ENCODE peak calls at places on chromosomes 6 and 20, in nine cellular contexts. I, U, N, C, Z, F, L, J and T are unnamed samples.

GRCh38 chr6:157233686-157234085 is 89.6 kb downstream of the TMEM242 start:
- DNase-seq in I (no peak), U (no peak), N (no peak), C (no peak), Z (no peak), F (no peak), L (no peak), J (no peak), T (no peak)

GRCh38 chr6:113732384-113732966 is 124.7 kb upstream of the MARCKS start:
- DNase-seq in I (peak), U (peak), N (peak), C (peak), Z (no peak), F (no peak), L (no peak), J (no peak), T (no peak)

GRCh38 chr6:43304361-43304760 is 4.3 kb downstream of the CRIP3 start:
- DNase-seq in I (no peak), U (no peak), N (no peak), C (no peak), Z (no peak), F (no peak), L (no peak), J (no peak), T (no peak)

GRCh38 chr6:15287670-15288069 is 41.8 kb downstream of the JARID2 start:
- DNase-seq in I (no peak), U (no peak), N (no peak), C (no peak), Z (no peak), F (no peak), L (no peak), J (no peak), T (no peak)

GRCh38 chr6:152096863-152097496 is 289.5 kb downstream of the ESR1 start:
- DNase-seq in I (peak), U (peak), N (peak), C (peak), Z (no peak), F (no peak), L (no peak), J (peak), T (no peak)

GRCh38 chr6:43471399-43471798 is 6.0 kb upstream of the TJAP1 start:
- DNase-seq in I (no peak), U (no peak), N (no peak), C (no peak), Z (no peak), F (peak), L (no peak), J (no peak), T (peak)

GRCh38 chr6:82836022-82836575 is 229.5 kb downstream of the UBE3D start:
- DNase-seq in I (no peak), U (no peak), N (no peak), C (no peak), Z (no peak), F (no peak), L (no peak), J (no peak), T (no peak)

GRCh38 chr20:3408251-3408637 is 775 bp upstream of the DNAAF9 start:
- DNase-seq in I (no peak), U (no peak), N (no peak), C (no peak), Z (no peak), F (no peak), L (no peak), J (no peak), T (no peak)

GRCh38 chr6:13538084-13538483 is 36.3 kb upstream of the SIRT5 start:
- DNase-seq in I (peak), U (peak), N (peak), C (peak), Z (no peak), F (no peak), L (peak), J (peak), T (no peak)

GRCh38 chr6:53377793-53378192 is 29.0 kb upstream of the ELOVL5 start:
- DNase-seq in I (peak), U (no peak), N (no peak), C (no peak), Z (no peak), F (no peak), L (no peak), J (no peak), T (no peak)

DNA sequence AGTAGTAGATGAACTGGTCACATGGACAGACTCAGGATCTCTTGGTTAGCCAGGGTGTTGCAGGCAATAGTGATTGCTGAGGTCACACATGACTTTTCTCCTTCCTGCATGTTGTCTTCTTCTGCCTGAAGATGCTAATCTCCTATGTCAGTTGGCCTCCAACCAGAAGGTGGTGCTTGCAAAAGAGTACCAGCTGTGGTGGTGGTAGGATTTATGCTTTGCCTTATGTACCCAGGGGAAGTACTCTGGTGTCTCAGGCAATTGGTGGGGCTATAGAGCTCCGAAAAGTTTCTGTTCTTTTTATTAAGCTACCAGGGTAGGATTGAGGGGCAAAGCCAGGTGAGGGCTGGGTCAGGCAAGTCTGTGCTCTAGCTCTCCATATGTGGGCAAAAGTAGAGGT is 98.5 kb downstream of the CARMIL1 start:
- DNase-seq in I (no peak), U (no peak), N (no peak), C (no peak), Z (no peak), F (no peak), L (no peak), J (no peak), T (no peak)
- TF ChIP-seq CTCF in I (no peak), U (no peak), N (no peak), C (no peak), Z (no peak), F (no peak), L (no peak), J (no peak), T (no peak)

GRCh38 chr6:150352321-150353296 is 16.2 kb upstream of the IYD start:
- DNase-seq in I (peak), U (peak), N (peak), C (no peak), Z (no peak), F (no peak), L (no peak), J (peak), T (no peak)
- TF ChIP-seq CTCF in I (no peak), U (peak), N (no peak), C (no peak), Z (no peak), F (no peak), L (peak), J (no peak), T (no peak)

GRCh38 chr6:109082178-109082577 is 12.5 kb downstream of the SESN1 start:
- DNase-seq in I (peak), U (peak), N (no peak), C (no peak), Z (no peak), F (no peak), L (no peak), J (peak), T (no peak)
- TF ChIP-seq CTCF in I (no peak), U (peak), N (no peak), C (no peak), Z (no peak), F (no peak), L (no peak), J (peak), T (no peak)

GRCh38 chr20:61047515-61047914 is 204.5 kb upstream of the CDH4 start:
- DNase-seq in I (no peak), U (no peak), N (no peak), C (no peak), Z (no peak), F (no peak), L (no peak), J (no peak), T (no peak)
- TF ChIP-seq CTCF in I (no peak), U (no peak), N (no peak), C (no peak), Z (no peak), F (no peak), L (no peak), J (no peak), T (no peak)